ENCODE peak calls at places on chromosomes 16 and 17, in nine cellular contexts. L is stimulated activated CD4-positive, alpha-beta T cell treated with anti-CD3 and anti-CD28 coated beads, Interleukin-2, amount 100 ng/mL, for 48 hours; V is NCI-H774; X is pancreas; A is GM04504; U is EL; Q is amniotic epithelial cell; W is epithelial cell of esophagus; Y is cardiac muscle cell. J is an unnamed sample.

GRCh38 chr17:75318615-75319222 is 29.5 kb upstream of the SLC25A19 start:
- DNase-seq in A (no peak), W (no peak), L (no peak), U (no peak), V (no peak), Y (no peak), X (no peak), Q (no peak), J (no peak)

GRCh38 chr17:42111901-42112551 is 488 bp downstream of the DHX58 start:
- DNase-seq in A (peak), X (peak), W (peak), L (peak), Y (no peak), Q (peak), U (peak), V (no peak), J (no peak)

GRCh38 chr17:43033947-43034622 is 9.1 kb downstream of the RND2 start:
- DNase-seq in Q (no peak), U (no peak), W (no peak), Y (peak), A (no peak), V (peak), X (no peak), L (no peak), J (no peak)

GRCh38 chr17:47076171-47076570 is 97.1 kb upstream of the RPRML start:
- DNase-seq in Q (no peak), W (no peak), U (no peak), A (no peak), L (no peak), Y (no peak), X (no peak), V (no peak), J (no peak)

GRCh38 chr17:48618366-48618896 is 3.3 kb upstream of the HOXB8 start:
- DNase-seq in U (peak), A (no peak), Y (peak), X (peak), V (peak), W (peak), Q (peak), L (peak), J (peak)

GRCh38 chr16:49055824-49056545 is 225.7 kb downstream of the CBLN1 start:
- DNase-seq in V (no peak), A (no peak), U (no peak), W (no peak), Q (no peak), X (no peak), Y (no peak), L (no peak), J (no peak)

GRCh38 chr17:740240-741055 is 8.1 kb downstream of the TLCD3A start:
- DNase-seq in Y (no peak), X (no peak), V (no peak), U (no peak), W (no peak), L (no peak), A (no peak), Q (no peak), J (no peak)

GRCh38 chr16:71473891-71474290 is 11.8 kb upstream of the ZNF23 start:
- DNase-seq in A (no peak), Q (no peak), U (peak), L (no peak), X (no peak), W (peak), Y (no peak), V (no peak), J (no peak)

GRCh38 chr17:60393840-60394529 is 2.1 kb upstream of the USP32 start:
- DNase-seq in L (no peak), A (no peak), Q (no peak), V (no peak), W (peak), Y (no peak), X (no peak), U (no peak), J (no peak)